ENCODE peak calls at places on chromosomes 4 and X, in seven cellular contexts. G is SHP77; K is occipital lobe; C is heart left ventricle; A is smooth muscle cell of the brain vasculature; V is activated gamma-delta T cell treated with anti-CD3 and anti-CD28 coated beads, Interleukin-2, amount 50 U/mL, for 16 hours; Y is NCI-H1694. H is an unnamed sample.

GRCh38 chrX:120749141-120749846 is 119.4 kb upstream of the C1GALT1C1 start:
- DNase-seq in A (no peak), C (no peak), Y (no peak), G (peak), K (no peak), V (no peak), H (no peak)

GRCh38 chr4:8131210-8131609 is 27.4 kb downstream of the ABLIM2 start:
- DNase-seq in Y (no peak), V (no peak), A (no peak), K (no peak), C (no peak), G (no peak), H (no peak)

GRCh38 chrX:37347420-37347819 is 1.7 kb upstream of the PRRG1 start:
- DNase-seq in C (no peak), A (no peak), Y (no peak), K (no peak), V (no peak), G (no peak), H (no peak)

GRCh38 chr4:15649914-15650545 is 5.1 kb downstream of the FBXL5 start:
- DNase-seq in V (peak), Y (peak), G (peak), A (no peak), C (peak), K (peak), H (peak)

GRCh38 chr4:172938870-172939269 is 229.7 kb upstream of the GALNT7 start:
- DNase-seq in V (no peak), G (no peak), C (no peak), K (no peak), Y (no peak), A (no peak), H (no peak)

GRCh38 chr4:87497141-87497540 is 32.0 kb downstream of the SPARCL1 start:
- DNase-seq in A (no peak), V (no peak), C (no peak), Y (no peak), K (no peak), G (no peak), H (no peak)

GRCh38 chr4:77601614-77602187 is 3.9 kb upstream of the CXCL13 start:
- DNase-seq in Y (no peak), K (no peak), C (no peak), A (no peak), G (no peak), V (no peak), H (no peak)

GRCh38 chrX:104854790-104855340 is 288.9 kb downstream of the IL1RAPL2 start:
- DNase-seq in V (no peak), K (no peak), A (no peak), C (no peak), G (no peak), Y (no peak), H (no peak)

GRCh38 chr4:6548201-6548881 is 26.6 kb upstream of the MAN2B2 start:
- DNase-seq in C (no peak), A (no peak), G (no peak), Y (peak), K (no peak), V (no peak), H (no peak)

H was measured in CD8-positive, alpha-beta memory T cell.